ENCODE peak calls at places on chromosomes 4 and X, in five cellular contexts. O is activated T-cell treated with anti-CD3 and anti-CD28 coated beads for 24 hours; D is activated CD4-positive, alpha-beta T cell treated with anti-CD3 and anti-CD28 coated beads for 1 hour; L is EL; C is fibroblast of mammary gland. H is an unnamed sample.
A peak's percentile ranks its signal among the peaks of the same experiment; 100 is the strongest.

GRCh38 chr4:182600093-182600492 is 317.1 kb downstream of the DCTD start:
- DNase-seq in D (no peak), L (no peak), C (peak; percentile 34), O (no peak), H (no peak)

GRCh38 chr4:55033296-55033695 is 92.1 kb downstream of the KDR start:
- DNase-seq in L (peak; percentile 21), D (no peak), O (no peak), C (no peak), H (no peak)

GRCh38 chr4:81919238-81919637 is 447.5 kb upstream of the RASGEF1B start:
- DNase-seq in L (peak; percentile 4), C (peak; percentile 10), D (no peak), O (no peak), H (no peak)

GRCh38 chrX:45699158-45699557 is 498.5 kb upstream of the DIPK2B start:
- DNase-seq in L (peak; percentile 36), O (no peak), C (peak; percentile 94), D (no peak), H (no peak)

GRCh38 chr4:129581305-129581704 is 485.4 kb downstream of the C4orf33 start:
- DNase-seq in C (no peak), O (no peak), L (no peak), D (no peak), H (no peak)

GRCh38 chrX:54447461-54447860 is 7.3 kb downstream of the TSR2 start:
- DNase-seq in L (no peak), C (peak; percentile 11), O (no peak), D (no peak), H (no peak)

GRCh38 chr4:87853108-87853507 is 20.3 kb downstream of the MEPE start:
- DNase-seq in D (no peak), O (no peak), C (peak; percentile 58), L (peak; percentile 60), H (no peak)

GRCh38 chr4:113768952-113769351 is 7.4 kb upstream of the CAMK2D start:
- DNase-seq in C (no peak), O (no peak), L (no peak), D (no peak), H (no peak)

GRCh38 chr4:137312257-137312656 is 220.0 kb downstream of the PCDH18 start:
- DNase-seq in L (peak; percentile 55), O (no peak), C (peak; percentile 18), D (no peak), H (no peak)

GRCh38 chrX:122972604-122973003 is 211.5 kb upstream of the GRIA3 start:
- DNase-seq in L (no peak), D (no peak), O (no peak), C (no peak), H (no peak)

GRCh38 chr4:83535520-83535944 is 376 bp upstream of the GPAT3 start:
- DNase-seq in O (peak; percentile 18), L (no peak), C (peak; percentile 87), D (peak; percentile 16), H (peak; percentile 17)

GRCh38 chrX:77446029-77446585 is 1.1 kb upstream of the FGF16 start:
- DNase-seq in O (no peak), D (no peak), L (no peak), C (no peak), H (no peak)

GRCh38 chr4:129092636-129093172 is 635 bp downstream of the SCLT1 start:
- DNase-seq in C (peak; percentile 30), D (no peak), O (no peak), L (peak; percentile 15), H (no peak)

GRCh38 chr4:170047774-170048354 is 21.7 kb upstream of the MFAP3L start:
- DNase-seq in C (peak; percentile 73), L (peak; percentile 53), D (no peak), O (peak; percentile 32), H (no peak)

GRCh38 chrX:38717871-38718270 is 83.4 kb upstream of the MID1IP1 start:
- DNase-seq in C (peak; percentile 34), O (no peak), D (no peak), L (peak; percentile 13), H (no peak)

GRCh38 chr4:71187399-71188196 is 151.2 kb upstream of the SLC4A4 start:
- DNase-seq in D (no peak), C (no peak), O (no peak), L (peak; percentile 76), H (peak; percentile 26)

H was measured in activated B cell treated with CpG ODN at 0.5 μM for 24 hours.